ENCODE peak calls at places on chromosomes 12 and 14, in four cellular contexts. R is glutamatergic neuron, K is hypothalamus, X is HEK293T. N is an unnamed sample.

GRCh38 chr12:114697741-114698565 is 14.0 kb upstream of the TBX3 start:
- DNase-seq in R (peak), K (no peak), X (no peak), N (no peak)

GRCh38 chr14:74867673-74868072 is 8.3 kb downstream of the PROX2 start:
- DNase-seq in R (no peak), K (peak), X (no peak), N (no peak)

GRCh38 chr12:12992418-12993175 is 7.5 kb downstream of the HEBP1 start:
- DNase-seq in R (no peak), K (no peak), X (no peak), N (no peak)

GRCh38 chr12:661720-662486 is 1.3 kb downstream of the NINJ2 start:
- DNase-seq in R (no peak), K (peak), X (no peak), N (no peak)

GRCh38 chr12:120620624-120621023 is 19.8 kb upstream of the CABP1 start:
- DNase-seq in R (no peak), K (no peak), X (no peak), N (no peak)

GRCh38 chr14:90551733-90552464 is 155.1 kb downstream of the CALM1 start:
- DNase-seq in R (no peak), K (no peak), X (no peak), N (no peak)

GRCh38 chr14:101740981-101741380 is 20.5 kb upstream of the PPP2R5C start:
- DNase-seq in R (no peak), K (no peak), X (no peak), N (no peak)

GRCh38 chr12:30877110-30877875 is 49.3 kb upstream of the TSPAN11 start:
- DNase-seq in R (no peak), K (no peak), X (no peak), N (no peak)

GRCh38 chr12:109147954-109148353 is 31.6 kb downstream of the ACACB start:
- DNase-seq in R (no peak), K (no peak), X (no peak), N (no peak)

GRCh38 chr14:51008416-51008815 is 64.1 kb upstream of the PYGL start:
- DNase-seq in R (no peak), K (no peak), X (no peak), N (no peak)

GRCh38 chr14:63512861-63513260 is 30.3 kb downstream of the PPP2R5E start:
- DNase-seq in R (no peak), K (no peak), X (no peak), N (no peak)

GRCh38 chr12:69000540-69001243 is 67.7 kb upstream of the CPM start:
- DNase-seq in R (no peak), K (no peak), X (no peak), N (no peak)

GRCh38 chr12:132478845-132479244 is 11.1 kb upstream of the FBRSL1 start:
- DNase-seq in R (no peak), K (no peak), X (no peak), N (no peak)

GRCh38 chr12:110501378-110501721 is 561 bp downstream of the VPS29 start:
- DNase-seq in R (no peak), K (no peak), X (peak), N (no peak)

GRCh38 chr14:79602742-79603141 is 608.6 kb downstream of the DIO2 start:
- DNase-seq in R (no peak), K (no peak), X (no peak), N (no peak)

N was measured in caudate nucleus.